ENCODE peak calls at places on chromosome 6, in four cellular contexts. Y is GM23248, C is heart left ventricle, B is NAMALWA. U is an unnamed sample.

GRCh38 chr6:46098678-46099077 is 31.1 kb upstream of the ENPP4 start:
- DNase-seq in B (no peak), C (no peak), Y (no peak), U (no peak)

GRCh38 chr6:101961357-101961756 is 567.8 kb downstream of the GRIK2 start:
- DNase-seq in C (no peak), B (no peak), Y (no peak), U (no peak)

GRCh38 chr6:133300896-133301295 is 59.7 kb downstream of the EYA4 start:
- DNase-seq in Y (no peak), C (no peak), B (no peak), U (no peak)

GRCh38 chr6:28124350-28124970 is at the start of gene ZSCAN16:
- DNase-seq in Y (peak), C (peak), B (peak), U (peak)

GRCh38 chr6:37514377-37514776 is 14.7 kb upstream of the CCDC167 start:
- DNase-seq in B (no peak), Y (peak), C (no peak), U (no peak)

GRCh38 chr6:15443119-15443518 is 197.2 kb downstream of the JARID2 start:
- DNase-seq in C (no peak), Y (peak), B (no peak), U (no peak)

GRCh38 chr6:10801224-10801848 is 37.0 kb downstream of the MAK start:
- DNase-seq in B (peak), Y (peak), C (peak), U (peak)

GRCh38 chr6:157095084-157095483 is 228.2 kb downstream of the TMEM242 start:
- DNase-seq in C (no peak), B (no peak), Y (no peak), U (no peak)

GRCh38 chr6:159184559-159184958 is 15.4 kb downstream of the FNDC1 start:
- DNase-seq in B (no peak), Y (peak), C (no peak), U (no peak)

GRCh38 chr6:51028271-51028670 is 209.6 kb downstream of the TFAP2B start:
- DNase-seq in Y (no peak), B (no peak), C (no peak), U (no peak)

GRCh38 chr6:52360601-52361346 is 1.2 kb upstream of the PAQR8 start:
- DNase-seq in Y (no peak), C (no peak), B (no peak), U (no peak)

GRCh38 chr6:21109421-21110178 is 484.0 kb upstream of the SOX4 start:
- DNase-seq in B (peak), Y (peak), C (no peak), U (no peak)

GRCh38 chr6:42440027-42440426 is 11.7 kb downstream of the TRERF1 start:
- DNase-seq in B (no peak), C (no peak), Y (no peak), U (no peak)

GRCh38 chr6:15551798-15552197 is 111.0 kb downstream of the DTNBP1 start:
- DNase-seq in C (peak), Y (no peak), B (peak), U (no peak)

GRCh38 chr6:84150680-84151079 is 76.8 kb downstream of the CEP162 start:
- DNase-seq in C (no peak), Y (peak), B (no peak), U (no peak)

GRCh38 chr6:56329296-56330050 is 82.1 kb upstream of the COL21A1 start:
- DNase-seq in Y (peak), B (no peak), C (no peak), U (no peak)

GRCh38 chr6:169843110-169843509 is 91.7 kb downstream of the ERMARD start:
- DNase-seq in C (no peak), B (no peak), Y (no peak), U (no peak)

U was measured in CD4-positive, alpha-beta T cell.